ENCODE peak calls at places on chromosome 1, in four cellular contexts. J is K562, B is astrocyte, W is HCT116. D is an unnamed sample.

GRCh38 chr1:42740756-42741580 is 932 bp upstream of the CLDN19 start:
- DNase-seq in J (no peak), B (no peak), W (no peak), D (no peak)

GRCh38 chr1:185720633-185721272 is 13.4 kb upstream of the HMCN1 start:
- DNase-seq in J (no peak), B (peak; percentile 76), W (peak; percentile 35), D (peak; percentile 53)

GRCh38 chr1:27004471-27005165 is 8.0 kb downstream of the TENT5B start:
- DNase-seq in J (peak; percentile 84), B (no peak), W (no peak), D (peak; percentile 72)

GRCh38 chr1:3521426-3521825 is 67.0 kb downstream of the ARHGEF16 start:
- DNase-seq in J (no peak), B (no peak), W (no peak), D (no peak)

GRCh38 chr1:4139646-4140045 is 239.6 kb upstream of the C1orf174 start:
- DNase-seq in J (no peak), B (no peak), W (no peak), D (no peak)

GRCh38 chr1:59186656-59187055 is 110.2 kb upstream of the FGGY start:
- DNase-seq in J (no peak), B (peak; percentile 32), W (no peak), D (peak; percentile 22)

GRCh38 chr1:94316183-94316582 is 78.8 kb upstream of the ARHGAP29 start:
- DNase-seq in J (no peak), B (no peak), W (no peak), D (no peak)

GRCh38 chr1:52709016-52709415 is 10.9 kb upstream of the COA7 start:
- DNase-seq in J (no peak), B (no peak), W (no peak), D (no peak)

GRCh38 chr1:81414417-81415087 is 386.2 kb upstream of the ADGRL2 start:
- DNase-seq in J (peak; percentile 13), B (no peak), W (peak; percentile 8), D (peak; percentile 80)

GRCh38 chr1:43853161-43853921 is 80.3 kb upstream of the ARTN start:
- DNase-seq in J (no peak), B (peak; percentile 85), W (no peak), D (no peak)

GRCh38 chr1:43277116-43277876 is 7.5 kb downstream of the TMEM125 start:
- DNase-seq in J (no peak), B (no peak), W (no peak), D (no peak)

GRCh38 chr1:53544731-53545515 is 85.7 kb downstream of the DMRTB1 start:
- DNase-seq in J (no peak), B (no peak), W (no peak), D (no peak)

GRCh38 chr1:231187556-231187955 is 25.7 kb downstream of the TRIM67 start:
- DNase-seq in J (no peak), B (no peak), W (no peak), D (no peak)

GRCh38 chr1:187891993-187892392 is 1063.2 kb downstream of the PLA2G4A start:
- DNase-seq in J (no peak), B (no peak), W (no peak), D (no peak)

GRCh38 chr1:175885247-175885646 is 141.9 kb upstream of the TNR start:
- DNase-seq in J (no peak), B (peak; percentile 44), W (no peak), D (peak; percentile 31)

GRCh38 chr1:158732524-158732923 is 12.0 kb upstream of the OR6K3 start:
- DNase-seq in J (peak; percentile 49), B (no peak), W (no peak), D (no peak)

GRCh38 chr1:116878804-116879477 is 30.8 kb upstream of the PTGFRN start:
- DNase-seq in J (peak; percentile 66), B (peak; percentile 75), W (peak; percentile 18), D (peak; percentile 42)

GRCh38 chr1:181646723-181647122 is 163.4 kb downstream of the CACNA1E start:
- DNase-seq in J (no peak), B (no peak), W (no peak), D (no peak)

GRCh38 chr1:81443288-81443687 is 357.4 kb upstream of the ADGRL2 start:
- DNase-seq in J (no peak), B (no peak), W (no peak), D (no peak)

GRCh38 chr1:44276006-44276405 is 62.7 kb downstream of the DMAP1 start:
- DNase-seq in J (no peak), B (no peak), W (no peak), D (no peak)

GRCh38 chr1:20083178-20083944 is 13.4 kb downstream of the PLA2G5 start:
- DNase-seq in J (no peak), B (no peak), W (no peak), D (peak; percentile 37)

GRCh38 chr1:158864595-158864994 is 33.4 kb downstream of the MNDA start:
- DNase-seq in J (no peak), B (no peak), W (no peak), D (no peak)

GRCh38 chr1:92315766-92316413 is 17.0 kb downstream of the RPAP2 start:
- DNase-seq in J (no peak), B (no peak), W (no peak), D (no peak)

GRCh38 chr1:28172690-28173150 is 3.8 kb downstream of the PTAFR start:
- DNase-seq in J (peak; percentile 64), B (peak; percentile 18), W (no peak), D (peak; percentile 60)

GRCh38 chr1:28171246-28171645 is 5.2 kb downstream of the PTAFR start:
- DNase-seq in J (no peak), B (no peak), W (no peak), D (no peak)

GRCh38 chr1:28173151-28173979 is 3.1 kb downstream of the PTAFR start:
- DNase-seq in J (no peak), B (no peak), W (no peak), D (no peak)

GRCh38 chr1:28176492-28177470 is at the start of gene PTAFR:
- DNase-seq in J (no peak), B (no peak), W (no peak), D (no peak)

GRCh38 chr1:28173980-28174297 is 2.6 kb downstream of the PTAFR start:
- DNase-seq in J (no peak), B (peak; percentile 45), W (no peak), D (no peak)
- TF ChIP-seq EZH2 in J (no peak), B (no peak), W (no peak), D (no peak)

DNA sequence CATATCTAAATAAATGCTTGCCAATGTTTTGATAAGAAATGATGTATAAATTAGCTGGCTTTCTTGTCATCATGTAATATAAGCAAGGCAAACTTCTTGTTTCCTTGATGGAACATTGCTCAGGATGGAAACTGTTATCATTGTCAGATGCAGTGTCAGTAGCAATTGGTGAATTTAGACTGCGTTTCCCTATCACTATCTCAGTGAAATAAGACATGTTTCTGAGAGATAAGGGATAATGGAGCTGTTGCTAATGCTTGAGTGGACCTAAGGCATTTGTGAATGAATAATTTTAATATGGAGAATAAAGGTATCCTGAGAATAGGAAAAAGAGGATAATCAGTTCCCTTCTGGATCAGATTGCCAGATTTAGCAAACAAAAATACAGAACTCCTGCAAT is 160.8 kb downstream of the HLX start:
- DNase-seq in J (no peak), B (no peak), W (no peak), D (no peak)
- TF ChIP-seq EZH2 in J (no peak), B (no peak), W (no peak), D (no peak)

DNA sequence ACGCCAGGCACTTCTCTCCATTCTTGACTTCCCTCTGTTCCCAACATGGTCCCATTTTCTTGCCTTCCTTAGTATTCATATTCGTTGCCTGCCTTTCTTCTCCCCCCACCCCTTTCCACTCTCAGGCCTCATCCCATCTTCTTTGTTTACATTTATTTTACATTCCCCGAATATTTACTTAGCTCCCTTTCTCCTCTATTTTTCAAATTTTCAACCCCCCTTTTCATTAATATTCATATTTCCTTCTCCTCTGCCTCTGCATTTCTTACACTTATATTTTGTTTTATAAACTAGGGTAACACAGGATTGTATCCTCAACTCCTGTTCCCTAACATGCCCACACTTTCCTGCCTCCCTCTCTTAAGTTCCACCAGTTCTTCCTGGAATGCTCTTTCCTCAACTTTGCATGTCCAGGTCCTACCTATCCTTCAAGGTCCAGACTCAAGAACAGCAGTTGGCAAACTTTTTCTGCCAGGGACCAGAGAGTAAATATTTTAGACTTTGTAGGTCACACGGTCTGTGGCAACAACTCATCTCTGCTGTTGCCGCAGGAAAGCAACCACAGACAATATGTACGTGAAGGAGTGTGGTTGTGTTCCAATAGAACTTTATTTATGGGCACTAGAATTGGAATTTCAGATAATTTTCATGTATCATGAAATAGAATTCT is 29.8 kb upstream of the A3GALT2 start:
- DNase-seq in J (no peak), B (no peak), W (no peak), D (no peak)
- TF ChIP-seq EZH2 in J (no peak), B (no peak), W (no peak), D (no peak)

GRCh38 chr1:157112186-157112867 is 12.7 kb upstream of the ETV3L start:
- DNase-seq in J (no peak), B (no peak), W (no peak), D (no peak)
- TF ChIP-seq EZH2 in J (no peak), B (no peak), W (no peak), D (no peak)

GRCh38 chr1:156388814-156389137 is 19.8 kb downstream of the RHBG start:
- DNase-seq in J (no peak), B (no peak), W (no peak), D (no peak)
- TF ChIP-seq EZH2 in J (no peak), B (no peak), W (no peak), D (no peak)

GRCh38 chr1:109509176-109510134 is at the start of gene AMIGO1:
- DNase-seq in J (peak; percentile 87), B (no peak), W (no peak), D (peak; percentile 83)
- TF ChIP-seq EZH2 in J (no peak), B (no peak), W (no peak), D (no peak)

DNA sequence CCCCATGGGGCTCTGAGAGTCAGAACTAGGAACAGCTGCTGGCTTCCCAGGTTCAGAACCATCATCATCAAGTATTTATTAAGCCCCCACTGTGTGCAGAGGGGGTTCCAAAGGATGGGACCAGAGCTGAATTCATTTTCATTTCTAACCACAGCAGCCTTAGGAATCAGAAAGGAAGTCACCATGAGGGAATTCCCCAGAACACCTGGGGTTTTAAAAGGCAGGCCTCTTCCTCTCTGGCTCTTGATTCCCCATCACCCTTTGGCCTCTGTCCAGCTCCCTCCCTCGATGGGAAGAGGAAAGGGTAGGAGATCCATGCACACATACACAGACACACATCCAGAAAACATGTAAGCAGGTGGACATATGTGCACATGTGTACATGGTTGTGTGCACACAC is 1.3 kb upstream of the KCNN3 start:
- DNase-seq in J (no peak), B (no peak), W (no peak), D (no peak)
- TF ChIP-seq EZH2 in J (no peak), B (no peak), W (no peak), D (no peak)

D was measured in hepatocyte.